ENCODE peak calls at places on chromosomes 2 and 18, in five cellular contexts. One of them, this sample, is unnamed.

GRCh38 chr2:102428573-102428972 is 5.6 kb downstream of the IL18RAP start:
- DNase-seq in endothelial cell of umbilical vein: no peak
- DNase-seq in fibroblast of villous mesenchyme: peak
- DNase-seq in mesothelial cell of epicardium: no peak
- DNase-seq in fibroblast of the aortic adventitia: no peak
- DNase-seq in this sample: no peak

GRCh38 chr2:83730258-83730657 is 728.8 kb downstream of the SUCLG1 start:
- DNase-seq in fibroblast of the aortic adventitia: no peak
- DNase-seq in endothelial cell of umbilical vein: no peak
- DNase-seq in fibroblast of villous mesenchyme: no peak
- DNase-seq in mesothelial cell of epicardium: no peak
- DNase-seq in this sample: no peak

GRCh38 chr2:240556553-240557100 is 1.2 kb downstream of the ANKMY1 start:
- DNase-seq in mesothelial cell of epicardium: peak
- DNase-seq in fibroblast of villous mesenchyme: peak
- DNase-seq in endothelial cell of umbilical vein: peak
- DNase-seq in fibroblast of the aortic adventitia: no peak
- DNase-seq in this sample: peak

GRCh38 chr2:40281021-40281940 is 170.6 kb downstream of the SLC8A1 start:
- DNase-seq in fibroblast of villous mesenchyme: peak
- DNase-seq in mesothelial cell of epicardium: no peak
- DNase-seq in fibroblast of the aortic adventitia: peak
- DNase-seq in endothelial cell of umbilical vein: peak
- DNase-seq in this sample: peak

GRCh38 chr2:151695778-151696177 is 38.5 kb downstream of the NEB start:
- DNase-seq in mesothelial cell of epicardium: no peak
- DNase-seq in fibroblast of the aortic adventitia: no peak
- DNase-seq in endothelial cell of umbilical vein: no peak
- DNase-seq in fibroblast of villous mesenchyme: no peak
- DNase-seq in this sample: no peak

GRCh38 chr18:13175754-13176210 is 42.8 kb upstream of the LDLRAD4 start:
- DNase-seq in endothelial cell of umbilical vein: peak
- DNase-seq in mesothelial cell of epicardium: no peak
- DNase-seq in fibroblast of the aortic adventitia: no peak
- DNase-seq in fibroblast of villous mesenchyme: no peak
- DNase-seq in this sample: peak

GRCh38 chr2:60884795-60885194 is 3.4 kb downstream of the REL start:
- DNase-seq in fibroblast of the aortic adventitia: peak
- DNase-seq in mesothelial cell of epicardium: no peak
- DNase-seq in fibroblast of villous mesenchyme: no peak
- DNase-seq in endothelial cell of umbilical vein: peak
- DNase-seq in this sample: no peak

GRCh38 chr18:29321561-29321960 is 1144.6 kb upstream of the CDH2 start:
- DNase-seq in fibroblast of the aortic adventitia: no peak
- DNase-seq in endothelial cell of umbilical vein: no peak
- DNase-seq in mesothelial cell of epicardium: no peak
- DNase-seq in fibroblast of villous mesenchyme: no peak
- DNase-seq in this sample: no peak

GRCh38 chr2:106885981-106886915 is at the start of gene ST6GAL2:
- DNase-seq in fibroblast of the aortic adventitia: no peak
- DNase-seq in mesothelial cell of epicardium: peak
- DNase-seq in endothelial cell of umbilical vein: no peak
- DNase-seq in fibroblast of villous mesenchyme: peak
- DNase-seq in this sample: no peak

GRCh38 chr2:239256297-239256696 is 144.5 kb downstream of the HDAC4 start:
- DNase-seq in fibroblast of villous mesenchyme: no peak
- DNase-seq in mesothelial cell of epicardium: no peak
- DNase-seq in fibroblast of the aortic adventitia: no peak
- DNase-seq in endothelial cell of umbilical vein: no peak
- DNase-seq in this sample: no peak

GRCh38 chr2:239259173-239259572 is 141.6 kb downstream of the HDAC4 start:
- DNase-seq in endothelial cell of umbilical vein: no peak
- DNase-seq in mesothelial cell of epicardium: no peak
- DNase-seq in fibroblast of villous mesenchyme: no peak
- DNase-seq in fibroblast of the aortic adventitia: no peak
- DNase-seq in this sample: peak

GRCh38 chr2:239258248-239258647 is 142.6 kb downstream of the HDAC4 start:
- DNase-seq in fibroblast of villous mesenchyme: no peak
- DNase-seq in mesothelial cell of epicardium: no peak
- DNase-seq in fibroblast of the aortic adventitia: no peak
- DNase-seq in endothelial cell of umbilical vein: no peak
- DNase-seq in this sample: no peak

GRCh38 chr2:239255643-239256042 is 145.2 kb downstream of the HDAC4 start:
- DNase-seq in mesothelial cell of epicardium: no peak
- DNase-seq in endothelial cell of umbilical vein: no peak
- DNase-seq in fibroblast of the aortic adventitia: no peak
- DNase-seq in fibroblast of villous mesenchyme: no peak
- DNase-seq in this sample: no peak

GRCh38 chr2:239257511-239257937 is 143.3 kb downstream of the HDAC4 start:
- DNase-seq in mesothelial cell of epicardium: no peak
- DNase-seq in endothelial cell of umbilical vein: peak
- DNase-seq in fibroblast of the aortic adventitia: peak
- DNase-seq in fibroblast of villous mesenchyme: peak
- DNase-seq in this sample: no peak
- TF ChIP-seq CTCF in mesothelial cell of epicardium: no peak
- TF ChIP-seq CTCF in endothelial cell of umbilical vein: no peak
- TF ChIP-seq CTCF in fibroblast of the aortic adventitia: no peak
- TF ChIP-seq CTCF in fibroblast of villous mesenchyme: no peak
- TF ChIP-seq CTCF in this sample: no peak

GRCh38 chr2:222977121-222977520 is 74.9 kb upstream of the KCNE4 start:
- DNase-seq in mesothelial cell of epicardium: no peak
- DNase-seq in fibroblast of the aortic adventitia: no peak
- DNase-seq in fibroblast of villous mesenchyme: no peak
- DNase-seq in endothelial cell of umbilical vein: no peak
- DNase-seq in this sample: no peak

GRCh38 chr2:222978850-222979249 is 73.1 kb upstream of the KCNE4 start:
- DNase-seq in fibroblast of villous mesenchyme: no peak
- DNase-seq in mesothelial cell of epicardium: no peak
- DNase-seq in endothelial cell of umbilical vein: no peak
- DNase-seq in fibroblast of the aortic adventitia: no peak
- DNase-seq in this sample: no peak

GRCh38 chr2:222979484-222979883 is 72.5 kb upstream of the KCNE4 start:
- DNase-seq in endothelial cell of umbilical vein: no peak
- DNase-seq in fibroblast of the aortic adventitia: no peak
- DNase-seq in mesothelial cell of epicardium: no peak
- DNase-seq in fibroblast of villous mesenchyme: no peak
- DNase-seq in this sample: no peak

GRCh38 chr2:222982909-222983265 is 69.1 kb upstream of the KCNE4 start:
- DNase-seq in endothelial cell of umbilical vein: no peak
- DNase-seq in fibroblast of the aortic adventitia: no peak
- DNase-seq in mesothelial cell of epicardium: no peak
- DNase-seq in fibroblast of villous mesenchyme: no peak
- DNase-seq in this sample: no peak

GRCh38 chr2:222982010-222982908 is 69.7 kb upstream of the KCNE4 start:
- DNase-seq in fibroblast of villous mesenchyme: peak
- DNase-seq in mesothelial cell of epicardium: no peak
- DNase-seq in fibroblast of the aortic adventitia: peak
- DNase-seq in endothelial cell of umbilical vein: peak
- DNase-seq in this sample: peak
- TF ChIP-seq CTCF in fibroblast of villous mesenchyme: peak
- TF ChIP-seq CTCF in mesothelial cell of epicardium: no peak
- TF ChIP-seq CTCF in fibroblast of the aortic adventitia: peak
- TF ChIP-seq CTCF in endothelial cell of umbilical vein: no peak
- TF ChIP-seq CTCF in this sample: peak

GRCh38 chr18:1806884-1807615 is 764.3 kb downstream of the METTL4 start:
- DNase-seq in fibroblast of the aortic adventitia: no peak
- DNase-seq in endothelial cell of umbilical vein: no peak
- DNase-seq in fibroblast of villous mesenchyme: no peak
- DNase-seq in mesothelial cell of epicardium: no peak
- DNase-seq in this sample: no peak
- TF ChIP-seq CTCF in fibroblast of the aortic adventitia: no peak
- TF ChIP-seq CTCF in endothelial cell of umbilical vein: no peak
- TF ChIP-seq CTCF in fibroblast of villous mesenchyme: no peak
- TF ChIP-seq CTCF in mesothelial cell of epicardium: no peak
- TF ChIP-seq CTCF in this sample: no peak

DNA sequence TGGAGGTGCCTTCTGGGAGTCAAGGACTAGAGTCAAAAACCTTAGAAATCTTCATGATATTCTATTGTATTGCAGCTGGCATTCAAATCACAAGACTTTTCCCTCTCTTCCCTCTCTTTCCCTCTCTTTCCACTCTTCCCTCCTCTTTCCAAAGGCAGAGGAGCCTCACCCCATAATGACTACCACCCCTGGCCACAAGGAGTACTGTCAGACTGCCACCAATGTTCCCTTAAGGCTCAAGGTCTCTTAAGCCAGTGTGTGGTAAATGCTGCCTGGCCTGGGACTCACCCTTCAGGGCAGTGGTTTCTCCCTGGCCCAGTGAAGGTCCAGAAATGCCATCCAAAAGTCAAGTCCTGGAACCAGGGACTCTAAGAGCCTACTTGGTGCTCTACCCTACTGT is 605.9 kb upstream of the PKDCC start:
- DNase-seq in fibroblast of the aortic adventitia: no peak
- DNase-seq in fibroblast of villous mesenchyme: no peak
- DNase-seq in mesothelial cell of epicardium: no peak
- DNase-seq in endothelial cell of umbilical vein: no peak
- DNase-seq in this sample: no peak
- TF ChIP-seq CTCF in fibroblast of the aortic adventitia: no peak
- TF ChIP-seq CTCF in fibroblast of villous mesenchyme: no peak
- TF ChIP-seq CTCF in mesothelial cell of epicardium: no peak
- TF ChIP-seq CTCF in endothelial cell of umbilical vein: no peak
- TF ChIP-seq CTCF in this sample: no peak

This sample was measured in GM12865.